ENCODE peak calls at places on chromosomes 11 and 22, in six cellular contexts. One of them, this sample, is unnamed.

GRCh38 chr22:46373166-46373565 is 37.7 kb downstream of the TRMU start:
- DNase-seq in NCI-H748 treated with DMSO at 0.1 percent for 48 hours: no peak
- DNase-seq in iris pigment epithelial cell: no peak
- DNase-seq in fibroblast of gingiva: no peak
- DNase-seq in NCI-H1092 treated with DMSO at 0.1 percent for 48 hours: no peak
- DNase-seq in GOT3: no peak
- DNase-seq in this sample: no peak

GRCh38 chr22:42747701-42748513 is 27.2 kb upstream of the A4GALT start:
- DNase-seq in NCI-H748 treated with DMSO at 0.1 percent for 48 hours: no peak
- DNase-seq in fibroblast of gingiva: peak; percentile 63
- DNase-seq in GOT3: no peak
- DNase-seq in iris pigment epithelial cell: peak; percentile 56
- DNase-seq in NCI-H1092 treated with DMSO at 0.1 percent for 48 hours: no peak
- DNase-seq in this sample: no peak

GRCh38 chr11:100914415-100914814 is 215.2 kb downstream of the PGR start:
- DNase-seq in NCI-H1092 treated with DMSO at 0.1 percent for 48 hours: no peak
- DNase-seq in GOT3: no peak
- DNase-seq in NCI-H748 treated with DMSO at 0.1 percent for 48 hours: no peak
- DNase-seq in iris pigment epithelial cell: no peak
- DNase-seq in fibroblast of gingiva: no peak
- DNase-seq in this sample: no peak

GRCh38 chr11:44376423-44376822 is 66.5 kb upstream of the ALX4 start:
- DNase-seq in iris pigment epithelial cell: no peak
- DNase-seq in NCI-H748 treated with DMSO at 0.1 percent for 48 hours: no peak
- DNase-seq in GOT3: no peak
- DNase-seq in NCI-H1092 treated with DMSO at 0.1 percent for 48 hours: no peak
- DNase-seq in fibroblast of gingiva: no peak
- DNase-seq in this sample: no peak

GRCh38 chr11:3129181-3129590 is 35.9 kb downstream of the OSBPL5 start:
- DNase-seq in iris pigment epithelial cell: no peak
- DNase-seq in GOT3: no peak
- DNase-seq in fibroblast of gingiva: no peak
- DNase-seq in NCI-H1092 treated with DMSO at 0.1 percent for 48 hours: no peak
- DNase-seq in NCI-H748 treated with DMSO at 0.1 percent for 48 hours: no peak
- DNase-seq in this sample: no peak

GRCh38 chr11:58394195-58394594 is 12.5 kb downstream of the OR5B3 start:
- DNase-seq in fibroblast of gingiva: peak; percentile 68
- DNase-seq in NCI-H748 treated with DMSO at 0.1 percent for 48 hours: no peak
- DNase-seq in GOT3: no peak
- DNase-seq in iris pigment epithelial cell: peak; percentile 81
- DNase-seq in NCI-H1092 treated with DMSO at 0.1 percent for 48 hours: no peak
- DNase-seq in this sample: no peak

GRCh38 chr22:40498454-40499186 is 128.2 kb downstream of the SGSM3 start:
- DNase-seq in iris pigment epithelial cell: peak; percentile 96
- DNase-seq in GOT3: no peak
- DNase-seq in fibroblast of gingiva: peak; percentile 30
- DNase-seq in NCI-H748 treated with DMSO at 0.1 percent for 48 hours: no peak
- DNase-seq in NCI-H1092 treated with DMSO at 0.1 percent for 48 hours: no peak
- DNase-seq in this sample: no peak

GRCh38 chr11:120344302-120345004 is 8.2 kb downstream of the ARHGEF12 start:
- DNase-seq in fibroblast of gingiva: no peak
- DNase-seq in GOT3: no peak
- DNase-seq in NCI-H748 treated with DMSO at 0.1 percent for 48 hours: no peak
- DNase-seq in NCI-H1092 treated with DMSO at 0.1 percent for 48 hours: no peak
- DNase-seq in iris pigment epithelial cell: peak; percentile 69
- DNase-seq in this sample: peak; percentile 83

GRCh38 chr11:74543991-74544390 is 48.4 kb upstream of the POLD3 start:
- DNase-seq in iris pigment epithelial cell: no peak
- DNase-seq in GOT3: no peak
- DNase-seq in NCI-H1092 treated with DMSO at 0.1 percent for 48 hours: no peak
- DNase-seq in fibroblast of gingiva: no peak
- DNase-seq in NCI-H748 treated with DMSO at 0.1 percent for 48 hours: no peak
- DNase-seq in this sample: peak; percentile 69

GRCh38 chr11:107593941-107594340 is 3.0 kb downstream of the ELMOD1 start:
- DNase-seq in GOT3: no peak
- DNase-seq in NCI-H748 treated with DMSO at 0.1 percent for 48 hours: no peak
- DNase-seq in iris pigment epithelial cell: no peak
- DNase-seq in fibroblast of gingiva: no peak
- DNase-seq in NCI-H1092 treated with DMSO at 0.1 percent for 48 hours: no peak
- DNase-seq in this sample: no peak

GRCh38 chr22:25903294-25903693 is 161.3 kb downstream of the MYO18B start:
- DNase-seq in NCI-H748 treated with DMSO at 0.1 percent for 48 hours: no peak
- DNase-seq in iris pigment epithelial cell: no peak
- DNase-seq in NCI-H1092 treated with DMSO at 0.1 percent for 48 hours: no peak
- DNase-seq in GOT3: no peak
- DNase-seq in fibroblast of gingiva: no peak
- DNase-seq in this sample: no peak

GRCh38 chr22:46004105-46004866 is 27.3 kb upstream of the WNT7B start:
- DNase-seq in NCI-H1092 treated with DMSO at 0.1 percent for 48 hours: no peak
- DNase-seq in fibroblast of gingiva: no peak
- DNase-seq in GOT3: no peak
- DNase-seq in NCI-H748 treated with DMSO at 0.1 percent for 48 hours: no peak
- DNase-seq in iris pigment epithelial cell: no peak
- DNase-seq in this sample: no peak

GRCh38 chr11:33110083-33110482 is 51.2 kb downstream of the CSTF3 start:
- DNase-seq in NCI-H748 treated with DMSO at 0.1 percent for 48 hours: no peak
- DNase-seq in GOT3: no peak
- DNase-seq in fibroblast of gingiva: no peak
- DNase-seq in iris pigment epithelial cell: no peak
- DNase-seq in NCI-H1092 treated with DMSO at 0.1 percent for 48 hours: no peak
- DNase-seq in this sample: no peak

GRCh38 chr11:91173701-91174100 is 950.9 kb upstream of the CHORDC1 start:
- DNase-seq in NCI-H1092 treated with DMSO at 0.1 percent for 48 hours: no peak
- DNase-seq in NCI-H748 treated with DMSO at 0.1 percent for 48 hours: no peak
- DNase-seq in iris pigment epithelial cell: peak; percentile 44
- DNase-seq in fibroblast of gingiva: no peak
- DNase-seq in GOT3: no peak
- DNase-seq in this sample: no peak

GRCh38 chr11:108340958-108341357 is 118.1 kb downstream of the ATM start:
- DNase-seq in GOT3: no peak
- DNase-seq in iris pigment epithelial cell: no peak
- DNase-seq in NCI-H1092 treated with DMSO at 0.1 percent for 48 hours: no peak
- DNase-seq in NCI-H748 treated with DMSO at 0.1 percent for 48 hours: no peak
- DNase-seq in fibroblast of gingiva: no peak
- DNase-seq in this sample: no peak

GRCh38 chr11:75383246-75383645 is 16.1 kb upstream of the RPS3 start:
- DNase-seq in GOT3: no peak
- DNase-seq in iris pigment epithelial cell: no peak
- DNase-seq in NCI-H748 treated with DMSO at 0.1 percent for 48 hours: no peak
- DNase-seq in NCI-H1092 treated with DMSO at 0.1 percent for 48 hours: no peak
- DNase-seq in fibroblast of gingiva: no peak
- DNase-seq in this sample: no peak

GRCh38 chr11:128734439-128735224 is 40.8 kb downstream of the FLI1 start:
- DNase-seq in iris pigment epithelial cell: no peak
- DNase-seq in NCI-H1092 treated with DMSO at 0.1 percent for 48 hours: no peak
- DNase-seq in GOT3: no peak
- DNase-seq in NCI-H748 treated with DMSO at 0.1 percent for 48 hours: no peak
- DNase-seq in fibroblast of gingiva: no peak
- DNase-seq in this sample: peak; percentile 64

GRCh38 chr22:23243006-23243573 is 62.8 kb downstream of the BCR start:
- DNase-seq in fibroblast of gingiva: no peak
- DNase-seq in GOT3: no peak
- DNase-seq in NCI-H1092 treated with DMSO at 0.1 percent for 48 hours: no peak
- DNase-seq in NCI-H748 treated with DMSO at 0.1 percent for 48 hours: no peak
- DNase-seq in iris pigment epithelial cell: no peak
- DNase-seq in this sample: no peak

GRCh38 chr22:40560551-40560950 is 76.0 kb downstream of the MRTFA start:
- DNase-seq in NCI-H1092 treated with DMSO at 0.1 percent for 48 hours: no peak
- DNase-seq in fibroblast of gingiva: no peak
- DNase-seq in GOT3: no peak
- DNase-seq in NCI-H748 treated with DMSO at 0.1 percent for 48 hours: no peak
- DNase-seq in iris pigment epithelial cell: peak; percentile 60
- DNase-seq in this sample: no peak

GRCh38 chr22:23219787-23220484 is 39.6 kb downstream of the BCR start:
- DNase-seq in NCI-H1092 treated with DMSO at 0.1 percent for 48 hours: no peak
- DNase-seq in fibroblast of gingiva: no peak
- DNase-seq in NCI-H748 treated with DMSO at 0.1 percent for 48 hours: no peak
- DNase-seq in iris pigment epithelial cell: peak; percentile 82
- DNase-seq in GOT3: no peak
- DNase-seq in this sample: peak; percentile 91

GRCh38 chr11:117498791-117499190 is 171.1 kb downstream of the CEP164 start:
- DNase-seq in fibroblast of gingiva: no peak
- DNase-seq in iris pigment epithelial cell: no peak
- DNase-seq in NCI-H748 treated with DMSO at 0.1 percent for 48 hours: peak; percentile 41
- DNase-seq in NCI-H1092 treated with DMSO at 0.1 percent for 48 hours: peak; percentile 55
- DNase-seq in GOT3: no peak
- DNase-seq in this sample: no peak

GRCh38 chr22:25760848-25761595 is 19.0 kb downstream of the MYO18B start:
- DNase-seq in GOT3: no peak
- DNase-seq in NCI-H748 treated with DMSO at 0.1 percent for 48 hours: no peak
- DNase-seq in iris pigment epithelial cell: no peak
- DNase-seq in fibroblast of gingiva: no peak
- DNase-seq in NCI-H1092 treated with DMSO at 0.1 percent for 48 hours: no peak
- DNase-seq in this sample: no peak

This sample was measured in OCI-LY7.